ENCODE peak calls at places on chromosomes 7 and 10, in eight cellular contexts. I, A, V, B, F, H, O and T are unnamed samples.

GRCh38 chr7:29977926-29978652 is 11.5 kb downstream of the SCRN1 start:
- DNase-seq in I (peak), A (no peak), V (no peak), B (no peak), F (no peak), H (peak), O (no peak), T (no peak)

GRCh38 chr10:117461766-117462423 is 80.7 kb upstream of the EMX2 start:
- DNase-seq in I (no peak), A (peak), V (no peak), B (peak), F (no peak), H (peak), O (no peak), T (no peak)

GRCh38 chr7:149785983-149786382 is 12.6 kb upstream of the ZNF467 start:
- DNase-seq in I (no peak), A (no peak), V (no peak), B (no peak), F (no peak), H (no peak), O (no peak), T (no peak)

GRCh38 chr7:88151119-88151790 is 68.6 kb downstream of the SRI start:
- DNase-seq in I (peak), A (no peak), V (no peak), B (no peak), F (no peak), H (no peak), O (no peak), T (no peak)

GRCh38 chr7:129202058-129202777 is 13.8 kb downstream of the SMO start:
- DNase-seq in I (no peak), A (no peak), V (no peak), B (peak), F (no peak), H (no peak), O (no peak), T (no peak)

GRCh38 chr10:110361800-110362456 is 57.2 kb upstream of the SMNDC1 start:
- DNase-seq in I (no peak), A (no peak), V (no peak), B (no peak), F (no peak), H (no peak), O (no peak), T (no peak)

GRCh38 chr10:98489561-98490481 is 43.1 kb upstream of the HPS1 start:
- DNase-seq in I (peak), A (no peak), V (no peak), B (no peak), F (no peak), H (no peak), O (no peak), T (no peak)

GRCh38 chr7:4204530-4205165 is 477.4 kb upstream of the FOXK1 start:
- DNase-seq in I (no peak), A (no peak), V (no peak), B (no peak), F (no peak), H (no peak), O (no peak), T (peak)

GRCh38 chr7:136063337-136063666 is 86.1 kb upstream of the MTPN start:
- DNase-seq in I (no peak), A (no peak), V (no peak), B (no peak), F (no peak), H (no peak), O (no peak), T (no peak)

GRCh38 chr7:158735935-158736334 is 31.3 kb upstream of the NCAPG2 start:
- DNase-seq in I (no peak), A (no peak), V (no peak), B (no peak), F (no peak), H (no peak), O (no peak), T (no peak)
- TF ChIP-seq POLR2AphosphoS5 in I (no peak), A (no peak), V (no peak), B (no peak), F (no peak), H (no peak), O (no peak), T (no peak)

GRCh38 chr7:151168787-151169162 is 1.3 kb upstream of the GBX1 start:
- DNase-seq in I (no peak), A (no peak), V (no peak), B (no peak), F (no peak), H (no peak), O (peak), T (no peak)
- TF ChIP-seq POLR2AphosphoS5 in I (no peak), A (no peak), V (no peak), B (no peak), F (no peak), H (no peak), O (no peak), T (no peak)

DNA sequence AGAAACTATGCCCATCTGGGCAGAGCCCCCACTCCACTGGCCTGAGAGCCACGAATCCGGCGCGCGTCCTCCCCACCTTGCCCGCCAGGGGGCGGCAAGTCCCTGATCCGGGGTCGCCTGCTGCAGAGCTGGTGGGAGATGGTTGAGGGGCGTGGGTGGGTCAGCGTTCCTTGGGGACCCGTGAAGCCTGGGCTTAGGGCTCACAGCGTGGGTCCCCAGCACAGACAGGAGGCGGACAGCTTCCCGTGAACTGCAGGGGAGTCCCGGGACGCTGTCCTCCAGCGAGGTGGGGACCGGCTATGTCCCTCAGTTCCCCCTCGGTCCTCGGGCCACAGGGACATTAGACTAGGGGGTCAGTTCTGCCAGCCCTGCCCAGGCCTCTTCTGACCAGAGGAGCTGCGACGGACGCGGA is 574 bp upstream of the POP7 start:
- DNase-seq in I (peak), A (peak), V (peak), B (peak), F (peak), H (peak), O (peak), T (peak)
- TF ChIP-seq POLR2AphosphoS5 in I (no peak), A (no peak), V (no peak), B (no peak), F (no peak), H (no peak), O (no peak), T (no peak)

GRCh38 chr7:122100021-122100420 is 44.0 kb downstream of the AASS start:
- DNase-seq in I (no peak), A (peak), V (no peak), B (no peak), F (no peak), H (no peak), O (no peak), T (no peak)
- TF ChIP-seq POLR2AphosphoS5 in I (no peak), A (no peak), V (no peak), B (no peak), F (no peak), H (no peak), O (no peak), T (no peak)

GRCh38 chr7:73823873-73824597 is 6.8 kb upstream of the CLDN4 start:
- DNase-seq in I (no peak), A (no peak), V (no peak), B (no peak), F (no peak), H (no peak), O (no peak), T (no peak)

GRCh38 chr7:73824986-73825385 is 5.8 kb upstream of the CLDN4 start:
- DNase-seq in I (no peak), A (no peak), V (peak), B (no peak), F (no peak), H (no peak), O (no peak), T (no peak)

GRCh38 chr7:73820013-73820412 is 10.8 kb upstream of the CLDN4 start:
- DNase-seq in I (no peak), A (no peak), V (no peak), B (peak), F (no peak), H (no peak), O (no peak), T (no peak)

GRCh38 chr7:73823257-73823656 is 7.5 kb upstream of the CLDN4 start:
- DNase-seq in I (no peak), A (no peak), V (no peak), B (no peak), F (no peak), H (no peak), O (no peak), T (no peak)

DNA sequence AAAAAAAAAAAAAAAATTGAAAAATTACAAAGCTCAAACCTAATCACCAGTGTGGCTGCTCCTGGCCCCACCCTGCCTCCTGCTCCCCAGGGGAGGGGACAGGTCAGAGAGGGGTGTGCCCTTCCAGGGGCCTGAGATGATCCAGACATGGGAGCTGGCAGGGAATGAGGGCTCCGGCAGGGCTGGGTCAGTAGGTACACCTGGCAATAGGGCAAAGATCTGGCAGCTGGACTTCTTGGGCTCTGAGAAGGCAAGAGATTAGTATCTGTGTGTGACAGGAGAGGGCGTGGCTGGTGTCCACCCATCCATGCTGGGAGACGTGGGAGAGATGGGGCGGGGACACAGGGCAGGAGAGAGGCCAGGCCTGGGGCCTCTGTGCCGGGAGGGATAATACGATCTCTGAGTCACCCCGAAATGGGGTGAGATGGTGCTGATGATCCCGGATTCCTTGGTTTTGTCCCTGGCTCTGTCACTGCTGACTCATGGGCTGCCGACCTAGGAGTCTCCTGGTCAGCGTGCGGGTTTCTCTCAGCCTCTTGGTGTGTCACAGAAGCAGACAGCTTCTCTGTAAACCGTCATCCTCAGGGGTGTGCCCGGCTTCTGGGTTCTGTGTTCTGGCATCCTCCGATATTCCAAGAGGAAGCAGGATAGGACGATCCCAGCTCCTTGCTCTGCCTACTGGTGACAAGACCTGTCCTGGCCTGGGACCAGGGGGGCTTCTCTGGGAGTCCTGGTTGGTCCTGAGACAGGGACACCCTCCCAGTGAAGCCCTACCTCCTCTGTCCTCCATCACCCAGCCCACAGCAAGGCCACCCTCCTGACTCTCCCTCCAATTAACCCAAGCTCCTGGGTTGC is 8.2 kb upstream of the CLDN4 start:
- DNase-seq in I (peak), A (no peak), V (peak), B (peak), F (no peak), H (peak), O (no peak), T (no peak)
- TF ChIP-seq POLR2AphosphoS5 in I (no peak), A (no peak), V (no peak), B (no peak), F (no peak), H (peak), O (no peak), T (no peak)

GRCh38 chr10:6215683-6216484 is 13.2 kb downstream of the PFKFB3 start:
- DNase-seq in I (no peak), A (no peak), V (no peak), B (peak), F (no peak), H (no peak), O (no peak), T (no peak)
- TF ChIP-seq POLR2AphosphoS5 in I (no peak), A (no peak), V (no peak), B (no peak), F (no peak), H (no peak), O (no peak), T (no peak)

GRCh38 chr10:102643346-102644065 is 773 bp upstream of the TRIM8 start:
- DNase-seq in I (peak), A (peak), V (peak), B (peak), F (no peak), H (peak), O (peak), T (no peak)
- TF ChIP-seq POLR2AphosphoS5 in I (peak), A (peak), V (no peak), B (peak), F (no peak), H (peak), O (no peak), T (peak)

DNA sequence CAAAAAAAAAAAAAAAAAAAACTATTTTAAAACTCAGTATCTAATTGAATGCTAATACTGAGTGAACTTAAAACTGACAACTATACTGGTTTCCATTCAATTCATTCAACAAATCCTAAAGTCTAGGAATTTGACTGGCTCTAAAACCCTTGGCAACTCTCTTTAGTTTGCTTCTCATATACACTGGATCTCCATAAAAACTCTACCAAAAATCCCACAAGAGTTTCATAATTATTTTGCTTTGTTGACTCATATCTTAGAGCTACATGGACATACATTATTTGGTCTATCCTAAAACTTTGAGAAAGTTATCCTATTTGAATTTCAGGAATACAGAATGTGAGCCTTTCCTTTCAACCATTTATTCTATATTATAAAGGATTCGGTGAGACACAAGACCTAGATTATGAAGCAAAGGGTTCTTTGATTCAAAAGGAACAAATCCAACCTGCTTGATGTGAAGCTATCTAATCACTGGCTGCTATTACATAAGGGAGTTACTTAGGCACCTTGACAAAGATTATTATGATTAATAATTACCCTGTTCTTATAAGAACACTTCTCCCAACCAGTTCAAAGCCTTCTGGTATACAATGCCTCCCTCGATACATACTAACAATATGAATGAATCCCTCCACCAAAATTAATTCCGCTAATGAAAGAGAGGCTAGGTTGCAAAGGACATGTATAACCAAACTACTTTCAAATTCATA is 15.8 kb upstream of the KMT2E start:
- DNase-seq in I (no peak), A (no peak), V (no peak), B (no peak), F (no peak), H (no peak), O (no peak), T (no peak)
- TF ChIP-seq POLR2AphosphoS5 in I (no peak), A (no peak), V (no peak), B (no peak), F (no peak), H (no peak), O (no peak), T (no peak)